ENCODE peak calls at places on chromosomes 3 and 15, in ten cellular contexts. D is H7; J is adipocyte; T is stimulated activated naive CD8-positive, alpha-beta T cell treated with anti-CD3 and anti-CD28 coated beads, Interleukin-15, Interleukin-2, amounts not matched to agents 100 U/mL and 50 U/mL, for 24 hours; H is T1000; O is NT2/D1; G is GM23248; E is B cell; M is effector CD4-positive, alpha-beta T cell; S is DND-41. Y is an unnamed sample.
A peak's percentile ranks its signal among the peaks of the same experiment; 100 is the strongest.

GRCh38 chr15:98794754-98795153 is 146.4 kb downstream of the IGF1R start:
- DNase-seq in D (no peak), J (no peak), T (no peak), H (no peak), O (no peak), G (no peak), E (no peak), M (no peak), S (no peak), Y (no peak)

GRCh38 chr3:61053781-61054496 is 197.3 kb downstream of the FHIT start:
- DNase-seq in D (no peak), J (no peak), T (no peak), H (no peak), O (no peak), G (no peak), E (no peak), M (no peak), S (no peak), Y (no peak)

GRCh38 chr15:101781927-101782326 is 21.4 kb upstream of the OR4F6 start:
- DNase-seq in D (peak; percentile 55), J (no peak), T (no peak), H (no peak), O (no peak), G (no peak), E (no peak), M (no peak), S (no peak), Y (no peak)

GRCh38 chr15:43903864-43904290 is 77.1 kb downstream of the WDR76 start:
- DNase-seq in D (peak; percentile 89), J (peak; percentile 90), T (peak; percentile 71), H (peak; percentile 31), O (peak; percentile 69), G (peak; percentile 65), E (peak; percentile 69), M (peak; percentile 39), S (peak; percentile 71), Y (peak; percentile 22)

GRCh38 chr3:40207796-40208195 is 101.7 kb upstream of the EIF1B start:
- DNase-seq in D (no peak), J (peak; percentile 70), T (no peak), H (no peak), O (no peak), G (peak; percentile 26), E (no peak), M (no peak), S (no peak), Y (peak; percentile 18)

GRCh38 chr15:74790080-74790916 is 8.4 kb downstream of the CSK start:
- DNase-seq in D (no peak), J (peak; percentile 44), T (peak; percentile 66), H (peak; percentile 79), O (no peak), G (peak; percentile 78), E (peak; percentile 71), M (peak; percentile 40), S (no peak), Y (peak; percentile 26)

GRCh38 chr15:70923311-70924080 is 30.9 kb downstream of the LRRC49 start:
- DNase-seq in D (no peak), J (peak; percentile 38), T (no peak), H (no peak), O (no peak), G (no peak), E (no peak), M (no peak), S (no peak), Y (no peak)

GRCh38 chr3:53921296-53921695 is 29.6 kb upstream of the SELENOK start:
- DNase-seq in D (no peak), J (peak; percentile 48), T (no peak), H (no peak), O (no peak), G (peak; percentile 54), E (no peak), M (no peak), S (no peak), Y (no peak)

GRCh38 chr15:22778796-22779195 is 7.6 kb upstream of the NIPA1 start:
- DNase-seq in D (no peak), J (no peak), T (no peak), H (no peak), O (no peak), G (no peak), E (no peak), M (no peak), S (no peak), Y (no peak)

GRCh38 chr3:11155341-11156025 is 1.2 kb downstream of the HRH1 start:
- DNase-seq in D (peak; percentile 84), J (peak; percentile 91), T (peak; percentile 34), H (peak; percentile 58), O (peak; percentile 67), G (peak; percentile 94), E (peak; percentile 20), M (no peak), S (no peak), Y (peak; percentile 76)

GRCh38 chr3:193730976-193731375 is 138.0 kb downstream of the OPA1 start:
- DNase-seq in D (no peak), J (no peak), T (no peak), H (no peak), O (no peak), G (no peak), E (no peak), M (no peak), S (no peak), Y (no peak)

GRCh38 chr3:57682284-57682683 is 10.6 kb downstream of the DENND6A start:
- DNase-seq in D (no peak), J (peak; percentile 42), T (no peak), H (no peak), O (no peak), G (peak; percentile 37), E (no peak), M (no peak), S (no peak), Y (no peak)

GRCh38 chr15:81033508-81033907 is 32.8 kb downstream of the TLNRD1 start:
- DNase-seq in D (no peak), J (no peak), T (no peak), H (no peak), O (no peak), G (no peak), E (no peak), M (no peak), S (no peak), Y (no peak)

GRCh38 chr15:64693134-64693533 is 82.3 kb downstream of the RBPMS2 start:
- DNase-seq in D (no peak), J (peak; percentile 90), T (no peak), H (no peak), O (no peak), G (peak; percentile 94), E (no peak), M (no peak), S (no peak), Y (peak; percentile 75)

GRCh38 chr15:71114887-71115566 is at the start of gene THSD4:
- DNase-seq in D (peak; percentile 98), J (peak; percentile 86), T (peak; percentile 76), H (peak; percentile 64), O (peak; percentile 77), G (peak; percentile 91), E (peak; percentile 38), M (peak; percentile 7), S (no peak), Y (peak; percentile 47)

GRCh38 chr3:98718730-98719129 is 44.4 kb upstream of the ST3GAL6 start:
- DNase-seq in D (no peak), J (no peak), T (no peak), H (no peak), O (no peak), G (no peak), E (no peak), M (no peak), S (no peak), Y (no peak)

GRCh38 chr15:26007151-26007550 is 144.0 kb upstream of the ATP10A start:
- DNase-seq in D (no peak), J (no peak), T (no peak), H (no peak), O (no peak), G (no peak), E (no peak), M (no peak), S (no peak), Y (no peak)

GRCh38 chr15:59453474-59454215 is 15.7 kb downstream of the FAM81A start:
- DNase-seq in D (no peak), J (no peak), T (no peak), H (no peak), O (no peak), G (no peak), E (no peak), M (no peak), S (no peak), Y (no peak)

GRCh38 chr15:100075284-100075683 is 266.5 kb downstream of the ADAMTS17 start:
- DNase-seq in D (no peak), J (no peak), T (no peak), H (no peak), O (no peak), G (no peak), E (no peak), M (no peak), S (no peak), Y (no peak)

GRCh38 chr3:112042842-112043280 is 8.3 kb downstream of the TMPRSS7 start:
- DNase-seq in D (no peak), J (no peak), T (no peak), H (no peak), O (no peak), G (no peak), E (no peak), M (no peak), S (no peak), Y (no peak)

GRCh38 chr15:27670481-27670880 is 428.6 kb downstream of the OCA2 start:
- DNase-seq in D (no peak), J (no peak), T (no peak), H (no peak), O (no peak), G (no peak), E (no peak), M (no peak), S (no peak), Y (no peak)

GRCh38 chr3:126713229-126713628 is 9.2 kb downstream of the CHCHD6 start:
- DNase-seq in D (no peak), J (no peak), T (no peak), H (no peak), O (no peak), G (no peak), E (no peak), M (no peak), S (no peak), Y (no peak)

GRCh38 chr15:50166216-50166615 is 15.8 kb upstream of the SLC27A2 start:
- DNase-seq in D (no peak), J (peak; percentile 66), T (no peak), H (no peak), O (no peak), G (peak; percentile 85), E (no peak), M (no peak), S (no peak), Y (peak; percentile 5)

GRCh38 chr3:165339753-165340152 is 143.6 kb upstream of the SLITRK3 start:
- DNase-seq in D (no peak), J (no peak), T (no peak), H (no peak), O (no peak), G (peak; percentile 1), E (no peak), M (no peak), S (no peak), Y (no peak)

GRCh38 chr3:14138878-14139659 is 14.2 kb downstream of the TMEM43 start:
- DNase-seq in D (no peak), J (no peak), T (no peak), H (no peak), O (no peak), G (no peak), E (no peak), M (no peak), S (no peak), Y (no peak)

GRCh38 chr15:51735211-51735610 is 2.2 kb downstream of the LYSMD2 start:
- DNase-seq in D (no peak), J (no peak), T (peak; percentile 28), H (no peak), O (no peak), G (peak; percentile 3), E (peak; percentile 38), M (peak; percentile 25), S (peak; percentile 50), Y (no peak)

GRCh38 chr15:26634319-26634718 is 138.5 kb downstream of the GABRB3 start:
- DNase-seq in D (no peak), J (no peak), T (no peak), H (no peak), O (no peak), G (no peak), E (no peak), M (no peak), S (no peak), Y (no peak)

GRCh38 chr3:188046561-188047213 is 107.3 kb upstream of the LPP start:
- DNase-seq in D (no peak), J (peak; percentile 18), T (no peak), H (no peak), O (no peak), G (peak; percentile 29), E (no peak), M (no peak), S (no peak), Y (no peak)

Y was measured in fibroblast of the conjunctiva.